ENCODE peak calls at places on chromosome 10, in ten cellular contexts. L is neural crest cell, U is transverse colon, K is GM13976, R is astrocyte, I is spleen, O is A549, Q is stomach, J is foreskin fibroblast, A is kidney epithelial cell. C is an unnamed sample.

GRCh38 chr10:101889256-101890210 is 45.9 kb upstream of the KCNIP2 start:
- DNase-seq in Q (peak), I (peak), A (peak), K (peak), L (peak), J (peak), O (peak), R (peak), U (peak), C (peak)

GRCh38 chr10:90136731-90137316 is 435.4 kb downstream of the KIF20B start:
- DNase-seq in I (no peak), J (no peak), U (no peak), A (no peak), Q (no peak), K (no peak), O (peak), R (peak), L (peak), C (no peak)

GRCh38 chr10:31647861-31648260 is 280.8 kb downstream of the ARHGAP12 start:
- DNase-seq in U (no peak), K (no peak), O (no peak), R (peak), Q (no peak), I (no peak), L (no peak), A (no peak), J (no peak), C (no peak)

GRCh38 chr10:103739039-103739764 is 116.2 kb downstream of the SH3PXD2A start:
- DNase-seq in L (no peak), O (no peak), Q (no peak), A (no peak), J (peak), I (no peak), K (no peak), U (peak), R (peak), C (no peak)

GRCh38 chr10:83617692-83618325 is 521.5 kb upstream of the GHITM start:
- DNase-seq in A (no peak), U (no peak), L (no peak), Q (no peak), R (no peak), I (no peak), K (no peak), O (no peak), J (no peak), C (no peak)

GRCh38 chr10:49620286-49620810 is 6.5 kb downstream of the CHAT start:
- DNase-seq in Q (no peak), K (no peak), U (no peak), R (no peak), O (no peak), A (no peak), I (peak), J (no peak), L (no peak), C (no peak)

GRCh38 chr10:73426318-73426717 is 7.0 kb downstream of the MSS51 start:
- DNase-seq in J (no peak), K (no peak), O (no peak), U (no peak), R (no peak), I (no peak), A (no peak), Q (no peak), L (no peak), C (no peak)

GRCh38 chr10:88525371-88526079 is 57.6 kb downstream of the RNLS start:
- DNase-seq in L (no peak), J (peak), R (peak), A (peak), O (peak), I (no peak), K (no peak), Q (peak), U (peak), C (no peak)

GRCh38 chr10:77506517-77506916 is 131.1 kb downstream of the KCNMA1 start:
- DNase-seq in L (no peak), A (no peak), O (no peak), U (no peak), Q (no peak), I (no peak), R (peak), K (no peak), J (no peak), C (no peak)

GRCh38 chr10:70758757-70759514 is 26.2 kb downstream of the TBATA start:
- DNase-seq in A (peak), U (peak), I (peak), Q (peak), L (peak), K (peak), J (peak), O (peak), R (peak), C (peak)

GRCh38 chr10:120115959-120116358 is 223.4 kb downstream of the SEC23IP start:
- DNase-seq in O (no peak), K (no peak), J (no peak), I (no peak), A (no peak), L (no peak), Q (no peak), R (no peak), U (no peak), C (no peak)

GRCh38 chr10:34152434-34152833 is 662.7 kb downstream of the PARD3 start:
- DNase-seq in J (no peak), K (no peak), I (no peak), O (no peak), A (no peak), R (no peak), U (no peak), L (no peak), Q (no peak), C (no peak)

GRCh38 chr10:115141254-115141653 is 48.1 kb downstream of the ATRNL1 start:
- DNase-seq in U (no peak), K (peak), R (peak), O (peak), Q (no peak), A (peak), I (no peak), J (no peak), L (no peak), C (no peak)

GRCh38 chr10:93357680-93358079 is 124.5 kb downstream of the MYOF start:
- DNase-seq in A (no peak), K (peak), O (peak), R (peak), U (no peak), J (no peak), Q (no peak), L (no peak), I (no peak), C (peak)

GRCh38 chr10:124724279-124725027 is 19.7 kb downstream of the FAM53B start:
- DNase-seq in Q (peak), U (peak), I (peak), O (no peak), J (no peak), R (no peak), L (no peak), A (no peak), K (no peak), C (no peak)

GRCh38 chr10:29590598-29591415 is 44.0 kb downstream of the SVIL start:
- DNase-seq in K (peak), U (no peak), Q (no peak), L (no peak), A (no peak), J (peak), I (no peak), O (peak), R (peak), C (no peak)

DNA sequence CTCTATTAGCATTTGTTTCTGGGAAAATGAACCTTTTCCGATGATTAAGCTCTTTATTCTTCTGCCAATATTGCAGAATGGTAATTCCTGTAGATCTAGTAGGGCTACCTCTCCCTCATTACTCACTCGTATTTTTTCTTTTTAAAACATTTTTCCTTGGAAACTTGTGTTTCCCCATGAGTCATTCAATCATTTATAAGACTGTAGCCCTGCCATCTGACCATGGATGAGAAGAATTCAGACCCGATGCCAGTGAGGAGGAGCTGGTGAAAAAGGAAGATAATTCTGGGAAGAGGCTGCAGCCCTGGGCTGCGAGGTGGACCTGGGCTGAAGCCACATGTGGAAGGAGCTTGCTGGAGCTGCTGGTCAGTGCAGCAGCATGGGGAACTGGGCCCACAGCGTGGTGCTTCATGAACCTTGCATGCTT is 242.8 kb downstream of the KLF6 start:
- DNase-seq in K (no peak), Q (no peak), L (no peak), R (peak), I (no peak), O (peak), A (no peak), U (no peak), J (peak), C (no peak)
- TF ChIP-seq CTCF in K (no peak), Q (no peak), L (no peak), R (no peak), I (no peak), O (no peak), A (no peak), U (no peak), J (no peak), C (no peak)

DNA sequence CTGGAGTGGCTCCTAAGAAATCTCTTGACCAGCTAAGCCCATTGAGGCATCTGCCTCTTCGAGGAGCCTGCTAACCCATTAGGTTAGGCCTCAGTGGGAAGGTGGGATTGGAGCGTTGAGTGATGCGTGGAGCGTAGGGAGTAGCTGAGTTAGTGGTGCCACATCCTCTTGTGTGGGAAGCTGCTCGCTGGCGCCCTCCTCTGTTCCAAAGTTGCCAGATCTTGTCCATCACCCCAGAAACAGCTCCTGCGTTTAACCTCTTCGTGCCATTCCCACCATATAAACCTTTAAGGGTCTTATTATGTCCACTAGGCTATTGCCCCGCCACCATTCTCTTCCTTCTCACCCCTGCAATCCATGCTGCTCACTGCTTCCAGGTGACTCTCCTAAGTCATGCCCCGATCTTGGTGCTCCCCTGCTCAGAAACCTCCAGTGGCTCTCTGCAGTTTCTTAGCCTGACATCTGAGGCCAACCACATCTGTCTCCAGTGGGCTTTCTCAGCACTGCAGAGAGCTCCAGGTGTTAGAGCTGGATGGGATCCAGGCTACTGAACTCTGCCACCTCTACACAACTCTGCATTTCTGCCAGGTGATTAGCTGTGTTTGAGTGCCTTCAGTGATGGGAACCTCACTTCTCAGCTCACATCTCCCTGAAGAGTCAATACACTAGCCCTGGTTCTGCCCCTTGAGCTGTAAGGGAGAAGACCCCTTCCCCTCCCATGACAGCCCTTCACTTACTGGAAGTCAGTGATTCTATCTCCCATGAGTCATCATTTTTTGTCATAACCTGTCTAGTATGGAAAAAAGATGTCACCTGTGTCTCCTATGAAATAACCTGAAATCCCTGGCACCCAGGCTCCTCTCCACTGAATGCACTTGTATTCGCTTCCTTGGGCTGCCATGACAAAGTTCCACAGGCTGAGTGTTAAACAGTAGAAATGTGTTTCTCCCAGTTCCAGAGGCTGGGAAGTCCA is 65.0 kb upstream of the FGFR2 start:
- DNase-seq in A (no peak), O (peak), I (no peak), L (peak), R (no peak), K (no peak), J (no peak), U (peak), Q (no peak), C (no peak)
- TF ChIP-seq CTCF in A (peak), O (no peak), I (no peak), L (peak), R (no peak), K (no peak), J (no peak), U (peak), Q (no peak), C (peak)

GRCh38 chr10:132255489-132256344 is 52.0 kb downstream of the STK32C start:
- DNase-seq in A (no peak), Q (no peak), L (no peak), J (no peak), I (no peak), U (no peak), R (no peak), O (no peak), K (no peak), C (no peak)

GRCh38 chr10:132259674-132260073 is 48.1 kb downstream of the STK32C start:
- DNase-seq in L (peak), Q (no peak), J (no peak), K (no peak), U (no peak), I (no peak), O (no peak), R (no peak), A (no peak), C (no peak)

GRCh38 chr10:132257907-132258306 is 49.8 kb downstream of the STK32C start:
- DNase-seq in K (no peak), A (no peak), R (no peak), J (no peak), O (no peak), I (no peak), U (no peak), L (no peak), Q (no peak), C (no peak)

GRCh38 chr10:132258423-132258822 is 49.3 kb downstream of the STK32C start:
- DNase-seq in O (no peak), L (no peak), J (no peak), Q (no peak), U (no peak), K (no peak), I (no peak), A (no peak), R (no peak), C (no peak)

DNA sequence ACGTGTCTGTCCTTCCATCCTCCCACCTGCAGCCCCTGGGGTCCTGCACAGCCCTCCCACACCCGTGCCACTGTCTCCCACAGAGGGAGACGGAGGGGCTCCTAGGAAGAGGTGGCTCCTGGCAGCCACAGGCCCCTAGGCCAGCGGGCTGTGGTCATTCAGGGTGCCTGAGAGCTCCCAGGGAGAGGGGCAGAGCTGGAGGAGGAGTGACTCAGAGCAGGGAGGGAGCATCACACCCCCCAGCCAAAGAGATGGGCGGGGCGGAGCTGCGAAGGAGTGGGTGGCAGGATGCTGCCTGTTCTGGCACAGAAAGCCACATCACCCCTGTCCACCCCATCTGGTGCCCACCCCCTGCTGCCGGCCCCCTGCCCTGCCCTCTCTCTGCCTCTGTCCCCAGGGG is 50.5 kb downstream of the STK32C start:
- DNase-seq in L (no peak), I (no peak), O (no peak), A (no peak), R (peak), U (no peak), J (peak), K (peak), Q (no peak), C (no peak)
- TF ChIP-seq CTCF in L (no peak), I (no peak), O (no peak), A (no peak), R (no peak), U (no peak), J (no peak), K (no peak), Q (no peak), C (no peak)

GRCh38 chr10:27822286-27822685 is 76.7 kb upstream of the MKX start:
- DNase-seq in A (no peak), Q (no peak), U (no peak), O (no peak), J (no peak), L (no peak), I (no peak), K (no peak), R (peak), C (no peak)
- TF ChIP-seq CTCF in A (no peak), Q (no peak), U (no peak), O (no peak), J (no peak), L (no peak), I (no peak), K (no peak), R (no peak), C (no peak)

GRCh38 chr10:62076872-62077271 is 175.4 kb downstream of the ARID5B start:
- DNase-seq in R (peak), I (no peak), K (no peak), U (no peak), O (peak), J (peak), Q (no peak), A (peak), L (no peak), C (no peak)
- TF ChIP-seq CTCF in R (no peak), I (no peak), K (no peak), U (no peak), O (peak), J (no peak), Q (no peak), A (no peak), L (no peak), C (no peak)

GRCh38 chr10:22245567-22245966 is 27.8 kb upstream of the EBLN1 start:
- DNase-seq in I (no peak), Q (no peak), K (no peak), A (no peak), J (no peak), U (no peak), O (peak), R (peak), L (no peak), C (no peak)

GRCh38 chr10:22246680-22247391 is 29.0 kb upstream of the EBLN1 start:
- DNase-seq in A (peak), O (peak), Q (no peak), R (peak), L (no peak), U (no peak), J (peak), K (no peak), I (no peak), C (no peak)

GRCh38 chr10:22243321-22243720 is 25.5 kb upstream of the EBLN1 start:
- DNase-seq in Q (no peak), L (no peak), K (no peak), O (no peak), I (no peak), R (no peak), A (no peak), U (no peak), J (no peak), C (no peak)

GRCh38 chr10:22244001-22244400 is 26.2 kb upstream of the EBLN1 start:
- DNase-seq in A (no peak), Q (no peak), O (no peak), L (no peak), U (no peak), K (no peak), R (no peak), J (no peak), I (no peak), C (no peak)

GRCh38 chr10:22244855-22245254 is 27.0 kb upstream of the EBLN1 start:
- DNase-seq in A (no peak), Q (no peak), L (no peak), J (no peak), I (no peak), U (no peak), R (no peak), O (no peak), K (no peak), C (no peak)
- TF ChIP-seq CTCF in A (no peak), Q (no peak), L (no peak), J (no peak), I (no peak), U (no peak), R (no peak), O (no peak), K (no peak), C (no peak)

DNA sequence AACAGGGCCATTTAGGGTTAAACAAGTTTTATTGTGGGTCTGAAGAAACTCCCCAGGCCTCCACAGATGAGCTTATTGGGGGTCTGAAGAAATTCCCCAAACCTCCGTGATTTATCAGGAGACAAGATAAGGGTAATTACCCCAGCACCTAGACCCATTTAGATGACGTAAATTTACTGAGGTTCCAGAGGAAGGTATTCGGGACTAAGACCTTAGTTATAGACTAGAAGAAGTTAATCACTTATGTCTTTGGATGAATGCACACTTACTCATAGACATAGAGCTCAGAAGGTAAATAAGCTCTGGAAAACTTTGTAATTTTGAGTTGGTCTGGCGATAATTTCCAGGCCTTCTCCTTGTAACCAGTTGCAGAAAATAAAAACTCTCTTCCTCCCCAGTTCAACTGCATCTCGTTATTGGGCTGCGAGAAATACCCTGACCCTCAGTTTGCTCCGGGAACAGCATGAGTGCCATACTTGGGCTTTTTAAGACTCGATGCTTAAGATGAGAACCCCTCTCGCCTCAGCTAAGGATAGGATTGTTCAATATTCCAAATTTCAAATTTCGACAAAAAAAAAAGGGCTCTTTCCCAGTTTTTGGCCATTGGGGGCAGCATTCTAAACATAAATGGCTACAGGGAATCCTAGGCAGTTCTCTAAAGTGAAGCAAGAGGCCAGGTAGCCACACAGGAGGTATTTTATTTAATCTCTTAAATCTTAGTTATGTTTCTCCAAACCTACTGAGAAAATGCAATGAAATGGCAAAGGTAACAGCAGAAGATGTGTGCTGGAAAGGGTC is 74.7 kb upstream of the PFKP start:
- DNase-seq in A (peak), U (no peak), R (peak), Q (no peak), I (no peak), J (no peak), L (no peak), K (no peak), O (no peak), C (no peak)
- TF ChIP-seq CTCF in A (no peak), U (no peak), R (peak), Q (no peak), I (no peak), J (peak), L (peak), K (no peak), O (peak), C (no peak)

DNA sequence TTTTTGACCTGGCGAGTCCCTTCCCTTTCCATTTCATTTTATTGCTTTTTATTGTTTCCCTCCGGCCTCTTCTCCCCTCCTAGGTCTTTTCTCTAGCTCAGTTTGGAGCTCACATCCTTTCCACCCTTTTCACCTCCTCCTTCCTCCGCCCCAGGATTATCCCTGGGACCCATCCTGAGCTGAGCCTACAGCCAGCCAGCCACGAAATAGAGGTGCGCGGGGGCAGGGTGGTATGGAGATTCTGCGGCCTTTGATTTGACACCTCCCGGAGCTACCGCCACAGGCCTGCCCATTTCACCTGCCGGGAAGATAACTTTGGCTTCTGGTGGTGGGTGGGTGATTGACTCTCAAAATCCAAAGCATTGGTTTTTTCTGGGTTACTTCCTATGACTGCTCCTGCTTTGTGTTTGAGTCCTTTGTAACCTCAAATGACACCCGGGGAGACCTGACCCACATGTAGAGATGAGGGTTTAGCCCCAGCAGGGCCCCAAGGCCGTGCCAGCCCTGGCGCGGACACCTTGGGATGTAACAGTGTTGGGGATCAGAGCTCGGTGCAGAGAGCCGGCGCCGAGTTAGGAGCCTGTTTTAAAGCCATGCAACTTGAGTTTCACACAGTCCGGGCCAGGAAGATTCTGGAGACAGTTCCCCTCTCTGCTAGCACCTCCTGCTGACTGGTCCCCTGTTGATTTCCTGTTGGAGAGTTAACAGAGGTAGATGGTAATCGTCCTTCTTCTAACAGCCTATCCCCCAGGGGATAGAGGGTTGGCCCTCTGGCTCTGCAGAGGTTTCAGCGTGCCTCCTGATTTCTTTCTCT is 1.5 kb downstream of the DUSP5 start:
- DNase-seq in U (peak), O (peak), A (no peak), K (peak), R (peak), L (no peak), J (peak), Q (peak), I (peak), C (no peak)
- TF ChIP-seq CTCF in U (no peak), O (peak), A (peak), K (peak), R (no peak), L (no peak), J (peak), Q (no peak), I (no peak), C (peak)